ENCODE peak calls at places on chromosomes 16 and 17, in five cellular contexts. K, R, Z, G and B are unnamed samples.

GRCh38 chr16:7158481-7158880 is 174.2 kb upstream of the RBFOX1 start:
- DNase-seq in R (no peak), G (no peak), Z (no peak), K (no peak), B (no peak)

GRCh38 chr16:68229431-68230175 is 6.3 kb downstream of the ESRP2 start:
- DNase-seq in R (peak; percentile 52), Z (peak; percentile 78), K (peak; percentile 69), G (peak; percentile 66), B (peak; percentile 42)

GRCh38 chr16:27220120-27220519 is 16.8 kb downstream of the KDM8 start:
- DNase-seq in R (no peak), G (no peak), Z (no peak), K (no peak), B (no peak)

GRCh38 chr17:28381141-28381825 is 9.8 kb downstream of the SARM1 start:
- DNase-seq in G (peak; percentile 36), K (peak; percentile 89), Z (peak; percentile 34), R (peak; percentile 44), B (no peak)

GRCh38 chr17:81432873-81433451 is 37.7 kb downstream of the BAHCC1 start:
- DNase-seq in R (peak; percentile 94), K (no peak), G (no peak), Z (peak; percentile 27), B (no peak)

GRCh38 chr17:62322313-62322712 is 58.0 kb upstream of the EFCAB3 start:
- DNase-seq in Z (no peak), G (no peak), R (no peak), K (no peak), B (no peak)

GRCh38 chr17:10357768-10358167 is 15.0 kb downstream of the MYH13 start:
- DNase-seq in G (no peak), R (no peak), Z (no peak), K (peak; percentile 52), B (no peak)

GRCh38 chr17:41773190-41773588 is 13.3 kb downstream of the JUP start:
- DNase-seq in K (peak; percentile 57), R (peak; percentile 87), G (peak; percentile 91), Z (peak; percentile 87), B (no peak)

GRCh38 chr17:79325707-79326106 is 251.1 kb downstream of the ENGASE start:
- DNase-seq in K (peak; percentile 82), R (no peak), G (no peak), Z (peak; percentile 25), B (no peak)

GRCh38 chr16:85528528-85529387 is 84.4 kb upstream of the GSE1 start:
- DNase-seq in K (no peak), R (no peak), G (no peak), Z (peak; percentile 25), B (no peak)

GRCh38 chr17:4101127-4101798 is 41.6 kb downstream of the ZZEF1 start:
- DNase-seq in Z (peak; percentile 53), G (peak; percentile 91), R (no peak), K (no peak), B (no peak)

GRCh38 chr17:57459286-57459915 is 203.1 kb downstream of the MSI2 start:
- DNase-seq in G (no peak), R (no peak), Z (peak; percentile 57), K (no peak), B (no peak)

GRCh38 chr16:25093208-25094061 is 18.1 kb upstream of the LCMT1 start:
- DNase-seq in K (no peak), G (no peak), Z (no peak), R (no peak), B (no peak)

GRCh38 chr16:85514601-85515318 is 98.4 kb upstream of the GSE1 start:
- DNase-seq in G (no peak), R (peak; percentile 77), K (peak; percentile 73), Z (peak; percentile 92), B (no peak)

GRCh38 chr17:79084291-79085153 is 9.9 kb downstream of the ENGASE start:
- DNase-seq in G (no peak), R (no peak), Z (no peak), K (no peak), B (no peak)

GRCh38 chr17:61833536-61834203 is 29.7 kb downstream of the BRIP1 start:
- DNase-seq in K (no peak), Z (peak; percentile 73), R (no peak), G (peak; percentile 18), B (no peak)

GRCh38 chr17:42670199-42670924 is 6.4 kb downstream of the PLEKHH3 start:
- DNase-seq in G (no peak), K (peak; percentile 79), Z (no peak), R (no peak), B (no peak)

GRCh38 chr17:45227101-45227591 is 5.5 kb downstream of the FMNL1 start:
- DNase-seq in K (no peak), R (no peak), Z (no peak), G (no peak), B (peak; percentile 35)

GRCh38 chr17:61822326-61823285 is 40.7 kb downstream of the BRIP1 start:
- DNase-seq in K (no peak), R (no peak), G (no peak), Z (no peak), B (no peak)

GRCh38 chr17:19502517-19502916 is 31.1 kb upstream of the SLC47A1 start:
- DNase-seq in G (no peak), R (no peak), Z (no peak), K (no peak), B (no peak)

GRCh38 chr17:14926526-14927122 is 338.5 kb downstream of the PMP22 start:
- DNase-seq in Z (peak; percentile 85), R (peak; percentile 42), K (peak; percentile 86), G (peak; percentile 38), B (peak; percentile 18)

GRCh38 chr17:41679740-41680425 is 8.8 kb upstream of the EIF1 start:
- DNase-seq in G (no peak), Z (no peak), K (no peak), R (no peak), B (no peak)

GRCh38 chr16:86575754-86576557 is 2.4 kb upstream of the FOXL1 start:
- DNase-seq in G (peak; percentile 92), Z (peak; percentile 94), K (peak; percentile 97), R (peak; percentile 55), B (no peak)

GRCh38 chr17:81000089-81000630 is 8.5 kb downstream of the CHMP6 start:
- DNase-seq in Z (no peak), K (no peak), R (no peak), G (no peak), B (no peak)

GRCh38 chr16:19559242-19559910 is 3.9 kb downstream of the VPS35L start:
- DNase-seq in R (no peak), G (peak; percentile 59), Z (peak; percentile 77), K (peak; percentile 71), B (no peak)

GRCh38 chr16:19555186-19555937 is at the start of gene VPS35L:
- DNase-seq in K (peak; percentile 99), G (peak; percentile 100), Z (peak; percentile 100), R (peak; percentile 97), B (peak; percentile 95)

GRCh38 chr16:19560078-19560477 is 4.6 kb downstream of the VPS35L start:
- DNase-seq in R (no peak), Z (no peak), G (no peak), K (no peak), B (no peak)

DNA sequence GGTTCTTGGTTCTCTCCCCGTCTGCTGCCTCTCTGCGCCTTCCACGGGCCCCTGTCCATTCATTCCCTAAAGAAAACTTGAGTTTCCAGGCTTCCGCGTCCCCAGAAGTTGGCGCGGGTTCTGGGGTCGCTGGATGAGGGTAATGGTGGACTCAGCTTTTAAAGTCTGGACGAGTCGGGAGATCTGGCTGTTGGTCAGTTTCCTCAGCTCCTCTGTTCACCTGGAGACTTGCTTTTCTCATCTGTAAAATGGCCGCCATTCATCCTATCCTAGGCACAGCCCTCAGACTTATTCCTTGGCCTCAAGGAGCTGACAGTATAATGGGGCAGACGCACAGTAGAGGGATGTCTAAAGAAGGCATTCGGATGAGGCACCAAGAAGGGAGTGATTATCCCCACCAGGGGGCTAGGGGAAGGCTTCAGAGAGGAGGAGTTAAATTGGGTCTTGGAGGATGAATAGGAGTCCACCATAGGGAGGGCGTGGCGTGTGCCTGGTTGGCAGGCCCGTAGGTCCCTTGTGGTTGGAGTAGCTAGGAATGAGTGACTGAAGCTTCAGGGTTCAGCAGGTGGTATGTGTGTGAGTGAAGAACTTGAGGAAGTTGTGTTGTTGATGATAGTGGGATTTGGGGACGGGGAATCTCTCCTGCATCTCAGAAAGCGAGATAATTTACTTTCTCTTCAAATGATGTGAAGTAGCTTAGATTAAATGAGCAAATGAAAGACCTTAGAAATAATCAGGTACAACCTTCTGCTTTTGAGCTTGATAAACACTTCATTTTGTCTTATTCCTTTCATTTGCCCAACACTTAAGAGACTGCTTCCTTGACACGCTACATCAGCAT is 655 bp downstream of the VPS35L start:
- DNase-seq in R (no peak), Z (peak; percentile 38), K (peak; percentile 88), G (peak; percentile 52), B (no peak)
- TF ChIP-seq CTCF in R (no peak), Z (peak; percentile 19), K (peak; percentile 38), G (peak; percentile 20), B (no peak)

GRCh38 chr17:32747856-32748255 is 129.1 kb downstream of the MYO1D start:
- DNase-seq in R (no peak), Z (no peak), K (no peak), G (no peak), B (no peak)
- TF ChIP-seq CTCF in R (no peak), Z (no peak), K (no peak), G (no peak), B (no peak)

DNA sequence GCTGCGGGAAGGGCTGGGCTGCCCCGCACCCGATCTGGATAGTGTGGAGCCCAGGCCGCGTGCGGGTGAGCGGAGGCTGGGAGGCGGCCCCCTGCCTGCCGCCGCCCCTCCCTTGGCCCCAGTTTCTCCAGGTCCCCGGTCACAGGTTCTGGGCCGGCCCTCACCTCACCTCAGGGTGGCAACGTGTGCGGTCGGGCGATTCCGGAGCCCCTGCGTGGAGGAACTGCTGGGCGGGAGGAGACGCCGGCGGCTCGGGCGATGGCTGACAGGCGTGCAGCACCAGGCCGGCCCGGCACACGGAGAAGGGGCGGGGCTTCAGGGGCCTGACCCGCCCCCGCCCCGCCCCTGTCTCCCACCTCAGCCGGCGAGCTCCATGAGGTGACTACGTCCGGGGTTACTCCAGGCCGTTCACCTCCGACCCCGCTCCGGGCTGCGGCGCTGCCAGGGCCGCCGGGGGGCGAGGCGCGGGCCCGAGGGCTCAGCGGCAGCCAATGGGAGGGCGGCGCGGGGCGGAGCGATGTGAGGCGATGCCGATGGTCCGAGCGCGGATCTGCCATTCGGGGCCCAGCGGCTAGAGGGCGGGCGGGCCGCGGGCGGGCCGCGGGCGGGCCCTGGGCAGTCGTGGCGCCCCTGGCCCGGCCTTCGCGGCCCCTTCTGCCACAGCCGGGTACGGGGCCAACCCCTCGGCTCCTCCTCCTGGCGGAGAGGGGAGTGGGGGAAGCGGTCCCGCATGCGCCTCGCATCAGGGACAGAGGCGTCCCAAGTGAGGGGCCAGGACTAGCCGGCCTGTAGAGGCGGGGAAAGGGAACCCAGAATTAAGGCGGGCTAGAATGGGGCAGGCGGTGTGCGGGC is 16.7 kb upstream of the C17orf78 start:
- DNase-seq in K (peak; percentile 100), R (peak; percentile 95), Z (peak; percentile 98), G (peak; percentile 95), B (peak; percentile 94)
- TF ChIP-seq CTCF in K (peak; percentile 48), R (peak; percentile 62), Z (no peak), G (peak; percentile 13), B (peak; percentile 39)

GRCh38 chr16:82363026-82363816 is 193.2 kb upstream of the MPHOSPH6 start:
- DNase-seq in Z (no peak), G (no peak), K (no peak), R (no peak), B (no peak)

GRCh38 chr16:82364690-82365089 is 194.7 kb upstream of the MPHOSPH6 start:
- DNase-seq in G (no peak), R (no peak), Z (no peak), K (no peak), B (no peak)

GRCh38 chr16:82370282-82370681 is 200.3 kb upstream of the MPHOSPH6 start:
- DNase-seq in R (no peak), G (no peak), Z (no peak), K (no peak), B (no peak)

GRCh38 chr16:82366462-82366861 is 196.4 kb upstream of the MPHOSPH6 start:
- DNase-seq in G (no peak), R (no peak), K (no peak), Z (no peak), B (no peak)

GRCh38 chr16:82368041-82368440 is 198.0 kb upstream of the MPHOSPH6 start:
- DNase-seq in Z (peak; percentile 35), R (peak; percentile 66), K (peak; percentile 52), G (peak; percentile 36), B (no peak)
- TF ChIP-seq CTCF in Z (peak; percentile 13), R (peak; percentile 10), K (peak; percentile 44), G (peak; percentile 34), B (no peak)